ENCODE peak calls at places on chromosomes 4 and X, in seven cellular contexts. L is testis; T is tibial nerve; V is ovary; Y is psoas muscle; B is CD8-positive, alpha-beta memory T cell; D is heart left ventricle. F is an unnamed sample. For H3K27me3, the result is how much of the 10 kb centered on the place peaks cover.

GRCh38 chr4:177251237-177251636 is 58.4 kb upstream of the NEIL3 start:
- DNase-seq in L (no peak), T (no peak), V (no peak), Y (no peak), B (no peak), D (no peak), F (no peak)

GRCh38 chrX:38561126-38561868 is at the start of gene TSPAN7:
- DNase-seq in L (peak), T (peak), V (peak), Y (peak), B (peak), D (peak), F (peak)

GRCh38 chrX:150200820-150201287 is 162.3 kb upstream of the MAMLD1 start:
- DNase-seq in L (peak), T (peak), V (no peak), Y (peak), B (no peak), D (no peak), F (no peak)

GRCh38 chr4:146742416-146742815 is 103.7 kb downstream of the POU4F2 start:
- DNase-seq in L (no peak), T (no peak), V (no peak), Y (no peak), B (no peak), D (no peak), F (no peak)

GRCh38 chr4:1870578-1871443 is at the start of gene NSD2:
- DNase-seq in L (peak), T (peak), V (peak), Y (peak), B (peak), D (peak), F (peak)

GRCh38 chr4:116126794-116127193 is 958.6 kb downstream of the TRAM1L1 start:
- DNase-seq in L (no peak), T (no peak), V (no peak), Y (no peak), B (no peak), D (no peak), F (no peak)

GRCh38 chr4:56757270-56757746 is 64.2 kb downstream of the SPINK2 start:
- DNase-seq in L (no peak), T (no peak), V (no peak), Y (no peak), B (no peak), D (no peak), F (no peak)

GRCh38 chrX:129701624-129702069 is 37.1 kb upstream of the XPNPEP2 start:
- DNase-seq in L (peak), T (peak), V (peak), Y (peak), B (no peak), D (peak), F (no peak)

GRCh38 chrX:110002300-110003166 is at the start of gene TMEM164:
- DNase-seq in L (peak), T (peak), V (peak), Y (peak), B (peak), D (peak), F (peak)

GRCh38 chr4:30396772-30397475 is 323.2 kb upstream of the PCDH7 start:
- DNase-seq in L (no peak), T (no peak), V (no peak), Y (no peak), B (no peak), D (no peak), F (no peak)

GRCh38 chrX:45849261-45849660 is 648.6 kb upstream of the DIPK2B start:
- DNase-seq in L (no peak), T (no peak), V (no peak), Y (no peak), B (no peak), D (no peak), F (peak)

GRCh38 chr4:7004331-7004730 is 38.8 kb upstream of the TADA2B start:
- DNase-seq in L (no peak), T (no peak), V (no peak), Y (no peak), B (no peak), D (no peak), F (peak)

GRCh38 chr4:53507671-53508286 is 83.5 kb downstream of the LNX1 start:
- DNase-seq in L (peak), T (peak), V (no peak), Y (peak), B (no peak), D (peak), F (no peak)

GRCh38 chr4:151624606-151625565 is 135.9 kb downstream of the GATB start:
- DNase-seq in L (peak), T (peak), V (peak), Y (no peak), B (no peak), D (no peak), F (no peak)

GRCh38 chrX:1394731-1395501 is 3.0 kb upstream of the SLC25A6 start:
- DNase-seq in L (no peak), T (no peak), V (peak), Y (peak), B (no peak), D (peak), F (no peak)

GRCh38 chr4:38146383-38146782 is 186.2 kb downstream of the PTTG2 start:
- DNase-seq in L (no peak), T (no peak), V (no peak), Y (no peak), B (no peak), D (no peak), F (no peak)

GRCh38 chrX:38754102-38754790 is 47.0 kb upstream of the MID1IP1 start:
- DNase-seq in L (peak), T (no peak), V (no peak), Y (no peak), B (no peak), D (no peak), F (peak)

GRCh38 chr4:38743866-38744265 is 38.9 kb downstream of the TLR10 start:
- DNase-seq in L (no peak), T (no peak), V (no peak), Y (no peak), B (no peak), D (no peak), F (no peak)

GRCh38 chr4:1049591-1049905 is 38.1 kb downstream of the FGFRL1 start:
- DNase-seq in L (no peak), T (no peak), V (peak), Y (no peak), B (no peak), D (peak), F (no peak)

GRCh38 chr4:38673109-38673978 is 9.3 kb downstream of the KLF3 start:
- DNase-seq in L (peak), T (no peak), V (peak), Y (peak), B (no peak), D (peak), F (peak)

GRCh38 chrX:53001958-53002357 is 43.6 kb upstream of the FAM156A start:
- DNase-seq in L (no peak), T (no peak), V (no peak), Y (no peak), B (no peak), D (no peak), F (no peak)

GRCh38 chrX:132612990-132613564 is 124.2 kb upstream of the MBNL3 start:
- DNase-seq in L (peak), T (peak), V (peak), Y (peak), B (peak), D (peak), F (peak)

GRCh38 chr4:25379591-25379990 is 2.5 kb downstream of the ANAPC4 start:
- DNase-seq in L (no peak), T (no peak), V (no peak), Y (no peak), B (no peak), D (no peak), F (no peak)

GRCh38 chrX:51766546-51766945 is 23.3 kb downstream of the GSPT2 start:
- DNase-seq in L (no peak), T (no peak), V (no peak), Y (no peak), B (no peak), D (no peak), F (no peak)

GRCh38 chrX:65587616-65588526 is 53.3 kb upstream of the LAS1L start:
- DNase-seq in L (peak), T (peak), V (peak), Y (peak), B (no peak), D (peak), F (peak)
- H3K4me3 ChIP-seq in L (no peak), T (peak), V (peak), Y (no peak), B (no peak), D (no peak), F (no peak)

GRCh38 chr4:83331959-83332358 is 2.7 kb downstream of the HPSE start:
- DNase-seq in L (no peak), T (no peak), V (no peak), Y (no peak), B (no peak), D (no peak), F (no peak)
- H3K27me3 ChIP-seq in L (under half), T (under half), V (under half), Y (under half), B (under half), D (under half), F (under half)

GRCh38 chr4:186553717-186554116 is 1.6 kb downstream of the MTNR1A start:
- DNase-seq in L (no peak), T (no peak), V (no peak), Y (no peak), B (no peak), D (no peak), F (peak)
- H3K4me3 ChIP-seq in L (no peak), T (no peak), V (no peak), Y (no peak), B (no peak), D (no peak), F (no peak)

DNA sequence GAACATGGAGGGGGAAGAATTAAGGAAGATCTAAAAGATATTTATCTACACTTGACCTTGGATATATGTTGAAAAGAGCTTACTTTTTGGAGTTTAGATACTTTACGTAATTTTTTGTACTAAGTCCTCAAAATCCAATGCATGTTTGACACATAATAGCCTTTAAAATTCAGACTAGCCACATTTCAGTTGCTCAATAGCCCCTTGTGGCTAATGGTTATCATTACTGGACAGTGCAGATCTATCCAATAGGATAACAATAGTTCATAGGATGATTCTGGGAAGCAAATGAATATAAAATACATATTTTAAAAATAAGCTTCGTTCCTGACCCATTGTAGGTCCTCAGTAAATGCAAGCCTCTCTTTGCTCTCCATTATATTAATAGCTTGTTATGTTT is 13.8 kb downstream of the AP1AR start:
- DNase-seq in L (no peak), T (no peak), V (no peak), Y (no peak), B (no peak), D (no peak), F (no peak)
- H3K27me3 ChIP-seq in L (under half), T (under half), V (under half), Y (under half), B (under half), D (under half), F (under half)

GRCh38 chr4:183098723-183099536 is at the start of gene WWC2:
- DNase-seq in L (peak), T (peak), V (peak), Y (peak), B (peak), D (peak), F (peak)

GRCh38 chr4:183099537-183100297 is 660 bp downstream of the WWC2 start:
- DNase-seq in L (peak), T (no peak), V (peak), Y (peak), B (no peak), D (peak), F (peak)

GRCh38 chr4:183098080-183098722 is 856 bp upstream of the WWC2 start:
- DNase-seq in L (peak), T (peak), V (peak), Y (peak), B (peak), D (peak), F (peak)

GRCh38 chr4:183096276-183096965 is 2.6 kb upstream of the WWC2 start:
- DNase-seq in L (no peak), T (no peak), V (no peak), Y (no peak), B (no peak), D (no peak), F (no peak)

DNA sequence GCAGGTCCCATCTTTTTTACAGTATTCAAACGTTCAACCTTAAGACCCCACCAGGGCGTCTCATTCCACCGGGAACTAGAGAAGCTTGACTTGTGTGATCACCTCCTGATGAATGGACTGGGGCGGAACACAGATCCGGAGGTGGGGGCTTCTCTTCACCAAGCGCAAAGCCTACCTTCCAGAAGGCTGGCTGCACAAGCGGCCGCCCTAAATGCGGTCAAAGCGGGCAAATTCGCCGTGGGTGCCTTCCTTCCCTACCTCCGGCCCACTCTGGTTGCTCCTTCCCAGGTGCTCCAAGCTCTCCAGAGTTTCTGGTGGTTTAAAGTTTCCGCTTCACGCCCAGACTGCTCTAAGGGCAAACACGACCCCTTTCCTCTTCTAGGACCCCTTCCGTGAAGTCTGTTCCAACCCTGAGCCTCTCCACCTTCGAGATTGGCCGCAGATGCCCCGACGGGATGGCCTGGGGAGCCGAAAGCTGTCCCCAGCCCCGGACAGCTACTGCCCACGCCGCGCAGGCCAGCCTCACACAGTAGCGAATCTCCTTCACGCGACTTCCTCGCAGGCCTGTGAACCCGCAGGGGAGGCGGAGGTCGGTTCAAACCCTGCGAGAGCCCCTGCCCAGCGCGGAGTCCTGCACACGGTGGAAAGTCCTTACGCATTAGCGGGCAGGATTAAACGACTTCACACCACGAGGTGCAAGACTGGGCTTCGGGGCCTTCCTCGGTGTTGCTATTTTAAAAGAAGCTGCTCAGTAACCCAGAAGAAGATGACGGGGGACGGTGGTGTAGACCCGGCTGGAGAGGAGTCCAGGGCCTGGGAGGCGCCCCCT is 1.6 kb upstream of the WWC2 start:
- DNase-seq in L (no peak), T (no peak), V (no peak), Y (peak), B (no peak), D (peak), F (peak)
- H3K4me3 ChIP-seq in L (peak), T (peak), V (peak), Y (peak), B (no peak), D (peak), F (peak)

DNA sequence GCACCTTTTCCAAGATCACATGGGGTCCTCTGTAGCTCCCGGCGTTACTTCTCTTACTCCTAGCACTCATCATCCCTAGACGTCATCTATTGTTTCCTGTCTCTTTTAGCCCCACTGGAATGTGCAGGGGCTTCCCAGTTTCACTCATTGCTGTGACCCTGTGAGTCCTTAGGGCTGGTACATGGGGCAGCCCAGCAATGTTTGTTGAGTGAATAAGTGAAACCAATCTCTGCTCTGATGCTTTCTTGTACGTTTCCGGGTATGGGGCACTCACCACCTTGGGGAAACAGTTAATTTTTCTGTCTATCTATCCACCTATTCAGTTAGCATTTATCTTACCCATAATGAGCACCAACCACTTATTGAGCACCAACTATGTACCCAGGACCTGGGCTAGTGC is 16.1 kb downstream of the MSX1 start:
- DNase-seq in L (no peak), T (no peak), V (no peak), Y (no peak), B (no peak), D (no peak), F (no peak)
- H3K27me3 ChIP-seq in L (under half), T (under half), V (under half), Y (half or more), B (under half), D (half or more), F (half or more)

DNA sequence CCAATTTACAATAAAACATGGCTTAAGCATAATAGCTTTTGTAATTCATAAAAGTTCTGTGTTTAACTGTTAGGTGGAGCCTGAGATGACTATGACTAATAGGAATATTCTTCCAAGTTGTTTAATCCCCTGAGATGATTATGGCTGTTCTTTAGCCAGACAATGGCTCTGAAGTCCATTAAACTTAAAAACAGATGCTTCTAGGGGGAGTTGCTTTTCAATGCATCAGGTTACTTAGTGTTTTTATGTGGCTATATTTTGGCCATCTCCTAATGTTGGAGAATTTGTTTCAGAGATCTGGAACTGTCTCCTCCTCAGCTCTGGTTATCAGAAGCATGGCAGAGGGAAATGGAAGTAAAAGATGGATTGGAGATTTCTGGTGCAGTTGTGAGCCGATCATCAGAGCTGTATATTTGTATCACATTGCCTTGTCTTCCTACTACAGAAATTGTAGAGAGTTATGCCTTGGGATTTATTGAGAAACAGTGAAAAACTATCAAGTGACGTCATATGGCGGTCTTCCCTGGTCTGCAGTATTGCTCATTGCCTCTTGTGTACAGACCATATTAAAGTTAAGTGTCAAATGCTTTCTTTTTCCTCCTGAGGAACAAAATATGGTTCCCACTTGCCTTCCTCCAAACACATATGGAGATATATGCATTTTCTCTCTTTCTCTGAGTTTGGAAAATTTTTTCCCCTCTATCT is 29.7 kb downstream of the SGMS2 start:
- DNase-seq in L (no peak), T (no peak), V (no peak), Y (no peak), B (no peak), D (no peak), F (no peak)
- H3K4me3 ChIP-seq in L (no peak), T (no peak), V (no peak), Y (peak), B (no peak), D (no peak), F (no peak)

DNA sequence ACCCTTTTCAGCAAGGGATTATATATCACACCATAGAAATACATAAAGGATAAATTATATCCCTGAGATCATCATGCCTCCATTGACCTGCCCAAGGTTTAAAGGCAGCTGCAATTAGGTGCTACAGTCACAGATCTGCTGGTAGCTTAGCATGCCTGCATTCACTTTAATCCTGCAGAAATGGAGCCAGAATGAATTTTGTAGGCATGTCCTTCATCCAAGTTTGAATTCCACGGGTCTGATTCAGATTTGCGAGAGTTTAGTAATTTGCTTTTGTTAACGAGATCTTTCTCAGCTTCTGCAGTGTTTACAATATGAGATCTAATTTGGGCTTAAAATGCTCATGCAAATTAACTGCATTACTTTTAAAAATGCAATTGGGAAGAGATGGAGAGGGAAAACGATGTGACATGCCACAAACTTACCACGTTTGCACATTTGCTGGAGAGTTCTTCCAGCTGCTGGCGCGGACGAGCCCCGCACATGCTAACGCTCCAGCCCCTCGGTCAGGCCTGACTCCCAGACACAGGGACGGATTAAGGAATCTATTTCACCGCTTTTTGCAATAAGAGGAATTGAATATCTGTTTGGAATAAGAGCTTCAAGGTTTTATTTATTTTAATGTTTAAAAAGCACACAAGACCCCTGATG is 326.9 kb upstream of the NOCT start:
- DNase-seq in L (no peak), T (no peak), V (no peak), Y (no peak), B (no peak), D (no peak), F (no peak)
- H3K27me3 ChIP-seq in L (under half), T (under half), V (under half), Y (under half), B (under half), D (under half), F (under half)

DNA sequence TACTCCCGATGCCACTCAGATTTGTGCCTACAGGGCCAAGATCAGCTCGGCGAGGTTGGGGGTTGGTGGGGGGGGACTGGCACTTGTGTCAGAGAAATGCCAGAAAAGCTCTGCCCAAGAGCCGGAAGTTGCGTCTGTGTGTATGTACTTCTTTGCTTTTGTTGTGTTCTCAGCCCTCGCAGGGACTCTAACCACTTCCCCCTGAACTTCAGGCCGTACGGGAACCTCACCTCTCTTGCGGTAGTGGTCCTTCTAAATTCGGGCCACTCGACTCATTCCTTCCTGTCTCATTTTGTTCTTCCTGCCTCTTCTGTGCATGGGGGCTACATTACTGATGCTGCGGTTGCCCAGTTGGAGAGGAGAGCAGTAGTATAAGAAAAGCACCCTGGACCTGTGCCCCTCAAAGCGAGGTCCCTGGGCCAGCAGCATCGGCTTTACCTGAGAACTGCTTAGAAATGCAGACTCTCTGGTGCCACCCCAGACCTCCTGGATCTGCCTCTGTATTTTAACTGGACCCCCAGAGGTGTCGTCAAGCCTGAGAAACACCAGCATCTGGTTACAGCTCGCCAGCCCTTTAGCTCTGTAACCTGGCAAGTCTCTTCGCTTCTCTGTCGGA is 146.3 kb upstream of the RPS6KA3 start:
- DNase-seq in L (peak), T (no peak), V (no peak), Y (no peak), B (peak), D (peak), F (no peak)
- H3K4me3 ChIP-seq in L (no peak), T (no peak), V (no peak), Y (no peak), B (peak), D (no peak), F (no peak)